ENCODE peak calls at places on chromosomes 7 and 10, in seven cellular contexts. One of them, this sample, is unnamed.

GRCh38 chr7:80439894-80440811 is 71.7 kb downstream of the GNAT3 start:
- DNase-seq in foreskin fibroblast: peak
- DNase-seq in GM20000: no peak
- DNase-seq in esophagus muscularis mucosa: no peak
- DNase-seq in nephron progenitor cell: no peak
- DNase-seq in colonic mucosa: no peak
- DNase-seq in heart right ventricle: no peak
- DNase-seq in this sample: no peak

GRCh38 chr7:110573862-110574528 is 516.9 kb upstream of the LRRN3 start:
- DNase-seq in foreskin fibroblast: peak
- DNase-seq in GM20000: no peak
- DNase-seq in esophagus muscularis mucosa: no peak
- DNase-seq in nephron progenitor cell: no peak
- DNase-seq in colonic mucosa: no peak
- DNase-seq in heart right ventricle: no peak
- DNase-seq in this sample: no peak

GRCh38 chr7:8356071-8356470 is 77.3 kb upstream of the NXPH1 start:
- DNase-seq in foreskin fibroblast: no peak
- DNase-seq in GM20000: no peak
- DNase-seq in esophagus muscularis mucosa: no peak
- DNase-seq in nephron progenitor cell: no peak
- DNase-seq in colonic mucosa: no peak
- DNase-seq in heart right ventricle: no peak
- DNase-seq in this sample: no peak

GRCh38 chr7:151449990-151450389 is 10.0 kb upstream of the CRYGN start:
- DNase-seq in foreskin fibroblast: no peak
- DNase-seq in GM20000: no peak
- DNase-seq in esophagus muscularis mucosa: no peak
- DNase-seq in nephron progenitor cell: no peak
- DNase-seq in colonic mucosa: no peak
- DNase-seq in heart right ventricle: no peak
- DNase-seq in this sample: no peak

GRCh38 chr10:58998924-58999713 is 177.3 kb upstream of the PHYHIPL start:
- DNase-seq in foreskin fibroblast: peak
- DNase-seq in GM20000: no peak
- DNase-seq in esophagus muscularis mucosa: no peak
- DNase-seq in nephron progenitor cell: no peak
- DNase-seq in colonic mucosa: no peak
- DNase-seq in heart right ventricle: peak
- DNase-seq in this sample: no peak

GRCh38 chr7:121960678-121961461 is 87.9 kb downstream of the PTPRZ1 start:
- DNase-seq in foreskin fibroblast: peak
- DNase-seq in GM20000: no peak
- DNase-seq in esophagus muscularis mucosa: no peak
- DNase-seq in nephron progenitor cell: no peak
- DNase-seq in colonic mucosa: no peak
- DNase-seq in heart right ventricle: no peak
- DNase-seq in this sample: no peak

GRCh38 chr7:68224041-68224534 is 1227.5 kb downstream of the TYW1 start:
- DNase-seq in foreskin fibroblast: no peak
- DNase-seq in GM20000: no peak
- DNase-seq in esophagus muscularis mucosa: no peak
- DNase-seq in nephron progenitor cell: no peak
- DNase-seq in colonic mucosa: no peak
- DNase-seq in heart right ventricle: no peak
- DNase-seq in this sample: no peak

GRCh38 chr10:95841711-95842498 is 65.9 kb upstream of the CC2D2B start:
- DNase-seq in foreskin fibroblast: peak
- DNase-seq in GM20000: peak
- DNase-seq in esophagus muscularis mucosa: no peak
- DNase-seq in nephron progenitor cell: peak
- DNase-seq in colonic mucosa: peak
- DNase-seq in heart right ventricle: peak
- DNase-seq in this sample: no peak

GRCh38 chr10:86229378-86229777 is 137.2 kb downstream of the GRID1 start:
- DNase-seq in foreskin fibroblast: no peak
- DNase-seq in GM20000: no peak
- DNase-seq in esophagus muscularis mucosa: no peak
- DNase-seq in nephron progenitor cell: no peak
- DNase-seq in colonic mucosa: no peak
- DNase-seq in heart right ventricle: no peak
- DNase-seq in this sample: no peak

GRCh38 chr7:152366662-152367061 is 69.1 kb downstream of the KMT2C start:
- DNase-seq in foreskin fibroblast: peak
- DNase-seq in GM20000: no peak
- DNase-seq in esophagus muscularis mucosa: no peak
- DNase-seq in nephron progenitor cell: no peak
- DNase-seq in colonic mucosa: peak
- DNase-seq in heart right ventricle: peak
- DNase-seq in this sample: no peak

GRCh38 chr7:94912085-94912484 is 4.7 kb downstream of the PPP1R9A start:
- DNase-seq in foreskin fibroblast: no peak
- DNase-seq in GM20000: no peak
- DNase-seq in esophagus muscularis mucosa: no peak
- DNase-seq in nephron progenitor cell: no peak
- DNase-seq in colonic mucosa: no peak
- DNase-seq in heart right ventricle: no peak
- DNase-seq in this sample: no peak

GRCh38 chr10:123974406-123974805 is 82.8 kb upstream of the CPXM2 start:
- DNase-seq in foreskin fibroblast: peak
- DNase-seq in GM20000: no peak
- DNase-seq in esophagus muscularis mucosa: peak
- DNase-seq in nephron progenitor cell: no peak
- DNase-seq in colonic mucosa: peak
- DNase-seq in heart right ventricle: no peak
- DNase-seq in this sample: no peak

GRCh38 chr10:127577376-127577775 is 28.3 kb downstream of the NPS start:
- DNase-seq in foreskin fibroblast: peak
- DNase-seq in GM20000: no peak
- DNase-seq in esophagus muscularis mucosa: no peak
- DNase-seq in nephron progenitor cell: no peak
- DNase-seq in colonic mucosa: no peak
- DNase-seq in heart right ventricle: no peak
- DNase-seq in this sample: no peak

GRCh38 chr7:99365318-99366141 is 9.0 kb upstream of the ARPC1B start:
- DNase-seq in foreskin fibroblast: no peak
- DNase-seq in GM20000: peak
- DNase-seq in esophagus muscularis mucosa: no peak
- DNase-seq in nephron progenitor cell: peak
- DNase-seq in colonic mucosa: peak
- DNase-seq in heart right ventricle: no peak
- DNase-seq in this sample: no peak

GRCh38 chr10:1964476-1964875 is 227.2 kb upstream of the ADARB2 start:
- DNase-seq in foreskin fibroblast: no peak
- DNase-seq in GM20000: no peak
- DNase-seq in esophagus muscularis mucosa: no peak
- DNase-seq in nephron progenitor cell: no peak
- DNase-seq in colonic mucosa: no peak
- DNase-seq in heart right ventricle: no peak
- DNase-seq in this sample: no peak

GRCh38 chr10:132709471-132709951 is 76.4 kb downstream of the NKX6-2 start:
- DNase-seq in foreskin fibroblast: no peak
- DNase-seq in GM20000: no peak
- DNase-seq in esophagus muscularis mucosa: no peak
- DNase-seq in nephron progenitor cell: peak
- DNase-seq in colonic mucosa: no peak
- DNase-seq in heart right ventricle: no peak
- DNase-seq in this sample: no peak

GRCh38 chr7:12066004-12066403 is 145.1 kb upstream of the TMEM106B start:
- DNase-seq in foreskin fibroblast: no peak
- DNase-seq in GM20000: no peak
- DNase-seq in esophagus muscularis mucosa: no peak
- DNase-seq in nephron progenitor cell: no peak
- DNase-seq in colonic mucosa: no peak
- DNase-seq in heart right ventricle: no peak
- DNase-seq in this sample: no peak

GRCh38 chr7:138755331-138755747 is 42.5 kb upstream of the TMEM213 start:
- DNase-seq in foreskin fibroblast: no peak
- DNase-seq in GM20000: no peak
- DNase-seq in esophagus muscularis mucosa: no peak
- DNase-seq in nephron progenitor cell: no peak
- DNase-seq in colonic mucosa: no peak
- DNase-seq in heart right ventricle: no peak
- DNase-seq in this sample: no peak

GRCh38 chr7:5595545-5596045 is 172.0 kb upstream of the TNRC18 start:
- DNase-seq in foreskin fibroblast: peak
- DNase-seq in GM20000: peak
- DNase-seq in esophagus muscularis mucosa: no peak
- DNase-seq in nephron progenitor cell: no peak
- DNase-seq in colonic mucosa: no peak
- DNase-seq in heart right ventricle: no peak
- DNase-seq in this sample: no peak

GRCh38 chr7:128713794-128714193 is 25.4 kb upstream of the CALU start:
- DNase-seq in foreskin fibroblast: no peak
- DNase-seq in GM20000: no peak
- DNase-seq in esophagus muscularis mucosa: no peak
- DNase-seq in nephron progenitor cell: no peak
- DNase-seq in colonic mucosa: no peak
- DNase-seq in heart right ventricle: no peak
- DNase-seq in this sample: no peak

GRCh38 chr7:151351027-151351426 is 9.4 kb downstream of the NUB1 start:
- DNase-seq in foreskin fibroblast: no peak
- DNase-seq in GM20000: no peak
- DNase-seq in esophagus muscularis mucosa: peak
- DNase-seq in nephron progenitor cell: no peak
- DNase-seq in colonic mucosa: peak
- DNase-seq in heart right ventricle: no peak
- DNase-seq in this sample: no peak

GRCh38 chr7:13352677-13353076 is 636.8 kb downstream of the ETV1 start:
- DNase-seq in foreskin fibroblast: no peak
- DNase-seq in GM20000: no peak
- DNase-seq in esophagus muscularis mucosa: no peak
- DNase-seq in nephron progenitor cell: no peak
- DNase-seq in colonic mucosa: no peak
- DNase-seq in heart right ventricle: no peak
- DNase-seq in this sample: no peak
- TF ChIP-seq CTCF in foreskin fibroblast: no peak
- TF ChIP-seq CTCF in GM20000: no peak
- TF ChIP-seq CTCF in esophagus muscularis mucosa: no peak
- TF ChIP-seq CTCF in nephron progenitor cell: no peak
- TF ChIP-seq CTCF in colonic mucosa: no peak
- TF ChIP-seq CTCF in heart right ventricle: no peak
- TF ChIP-seq CTCF in this sample: no peak

GRCh38 chr7:41999736-42000283 is 237.2 kb downstream of the GLI3 start:
- DNase-seq in foreskin fibroblast: no peak
- DNase-seq in GM20000: no peak
- DNase-seq in esophagus muscularis mucosa: no peak
- DNase-seq in nephron progenitor cell: no peak
- DNase-seq in colonic mucosa: no peak
- DNase-seq in heart right ventricle: no peak
- DNase-seq in this sample: no peak
- TF ChIP-seq CTCF in foreskin fibroblast: no peak
- TF ChIP-seq CTCF in GM20000: no peak
- TF ChIP-seq CTCF in esophagus muscularis mucosa: no peak
- TF ChIP-seq CTCF in nephron progenitor cell: no peak
- TF ChIP-seq CTCF in colonic mucosa: no peak
- TF ChIP-seq CTCF in heart right ventricle: no peak
- TF ChIP-seq CTCF in this sample: no peak

DNA sequence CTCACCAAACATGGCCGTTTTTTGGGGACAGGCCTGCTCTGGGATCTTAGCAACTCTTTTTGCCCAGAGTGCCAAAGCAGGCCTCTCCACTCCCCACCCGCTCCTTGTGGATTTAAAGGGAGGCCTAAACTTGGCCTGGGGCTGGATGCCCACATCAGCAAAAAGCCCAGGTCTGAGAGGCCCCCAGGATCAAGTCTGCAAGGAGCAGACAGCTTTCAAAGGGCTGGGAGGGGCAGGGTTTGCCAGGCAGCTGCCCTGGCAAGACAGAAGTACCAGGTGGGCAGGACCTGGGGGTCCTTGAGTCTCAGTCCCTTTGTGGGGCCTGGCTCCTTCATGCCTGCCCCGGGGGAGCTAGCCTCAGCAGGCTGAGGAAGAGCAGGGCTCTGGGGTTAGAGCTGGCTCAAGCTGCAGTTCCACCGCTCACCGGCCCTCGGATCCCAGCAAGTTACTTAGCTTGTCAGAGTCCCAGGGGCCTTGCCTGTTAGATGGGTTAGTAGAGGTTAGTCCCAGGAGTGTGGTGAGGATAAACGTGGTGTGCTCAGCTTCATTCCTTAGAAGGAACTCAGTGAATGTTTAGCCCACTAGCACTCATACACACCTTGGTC is 56.2 kb downstream of the ARHGAP22 start:
- DNase-seq in foreskin fibroblast: no peak
- DNase-seq in GM20000: no peak
- DNase-seq in esophagus muscularis mucosa: no peak
- DNase-seq in nephron progenitor cell: no peak
- DNase-seq in colonic mucosa: peak
- DNase-seq in heart right ventricle: no peak
- DNase-seq in this sample: peak
- TF ChIP-seq CTCF in foreskin fibroblast: no peak
- TF ChIP-seq CTCF in GM20000: no peak
- TF ChIP-seq CTCF in esophagus muscularis mucosa: no peak
- TF ChIP-seq CTCF in nephron progenitor cell: no peak
- TF ChIP-seq CTCF in colonic mucosa: no peak
- TF ChIP-seq CTCF in heart right ventricle: no peak
- TF ChIP-seq CTCF in this sample: no peak

GRCh38 chr10:29534590-29534989 is 100.2 kb downstream of the SVIL start:
- DNase-seq in foreskin fibroblast: no peak
- DNase-seq in GM20000: no peak
- DNase-seq in esophagus muscularis mucosa: no peak
- DNase-seq in nephron progenitor cell: no peak
- DNase-seq in colonic mucosa: no peak
- DNase-seq in heart right ventricle: no peak
- DNase-seq in this sample: peak

GRCh38 chr10:29532256-29532878 is 102.4 kb downstream of the SVIL start:
- DNase-seq in foreskin fibroblast: no peak
- DNase-seq in GM20000: no peak
- DNase-seq in esophagus muscularis mucosa: no peak
- DNase-seq in nephron progenitor cell: no peak
- DNase-seq in colonic mucosa: no peak
- DNase-seq in heart right ventricle: no peak
- DNase-seq in this sample: peak

GRCh38 chr10:29535012-29535777 is 99.6 kb downstream of the SVIL start:
- DNase-seq in foreskin fibroblast: peak
- DNase-seq in GM20000: no peak
- DNase-seq in esophagus muscularis mucosa: no peak
- DNase-seq in nephron progenitor cell: peak
- DNase-seq in colonic mucosa: peak
- DNase-seq in heart right ventricle: no peak
- DNase-seq in this sample: peak

GRCh38 chr10:29533046-29533445 is 101.7 kb downstream of the SVIL start:
- DNase-seq in foreskin fibroblast: no peak
- DNase-seq in GM20000: no peak
- DNase-seq in esophagus muscularis mucosa: no peak
- DNase-seq in nephron progenitor cell: no peak
- DNase-seq in colonic mucosa: no peak
- DNase-seq in heart right ventricle: no peak
- DNase-seq in this sample: peak

DNA sequence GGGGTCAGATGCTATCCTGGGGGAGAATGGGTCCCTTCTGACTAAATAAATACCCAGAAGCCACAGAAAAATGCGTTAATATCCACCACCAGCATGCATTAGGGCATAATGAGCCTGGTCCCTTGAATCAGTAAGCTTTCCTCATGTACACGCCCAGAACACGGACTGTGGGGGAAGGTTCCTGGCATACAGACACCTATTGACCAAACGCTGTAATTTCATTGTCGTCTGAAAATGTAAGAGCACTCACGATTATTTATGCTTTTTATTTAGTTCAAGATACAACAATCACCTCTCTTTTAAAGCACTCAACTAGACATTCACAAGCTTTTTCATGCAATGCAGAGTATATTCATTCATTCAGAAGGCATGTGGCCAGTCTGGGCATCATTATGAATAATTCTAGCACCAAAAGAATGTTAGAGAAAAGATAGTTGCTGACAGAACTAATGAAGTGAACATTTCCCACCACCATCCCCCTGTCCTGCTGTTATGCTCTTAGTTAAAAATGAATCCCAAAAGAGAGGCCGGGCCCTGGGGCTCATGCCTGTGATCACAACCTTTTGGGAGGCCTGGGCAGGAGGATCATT is 101.0 kb downstream of the SVIL start:
- DNase-seq in foreskin fibroblast: no peak
- DNase-seq in GM20000: no peak
- DNase-seq in esophagus muscularis mucosa: no peak
- DNase-seq in nephron progenitor cell: no peak
- DNase-seq in colonic mucosa: peak
- DNase-seq in heart right ventricle: no peak
- DNase-seq in this sample: peak
- TF ChIP-seq CTCF in foreskin fibroblast: no peak
- TF ChIP-seq CTCF in GM20000: no peak
- TF ChIP-seq CTCF in esophagus muscularis mucosa: no peak
- TF ChIP-seq CTCF in nephron progenitor cell: no peak
- TF ChIP-seq CTCF in colonic mucosa: no peak
- TF ChIP-seq CTCF in heart right ventricle: no peak
- TF ChIP-seq CTCF in this sample: no peak